ENCODE peak calls at places on chromosome 15, in six cellular contexts. G is neuronal stem cell, B is IMR-90, X is H9, F is SK-N-SH, M is MM.1S. L is an unnamed sample.

GRCh38 chr15:41513282-41514227 is at the start of gene LTK:
- DNase-seq in F (peak; percentile 75), G (peak; percentile 38), M (no peak), X (peak; percentile 73), B (no peak), L (no peak)

GRCh38 chr15:101804375-101804774 is 1.1 kb downstream of the OR4F6 start:
- DNase-seq in X (no peak), M (no peak), F (no peak), G (no peak), B (no peak), L (no peak)

GRCh38 chr15:55514414-55514850 is 6.4 kb upstream of the DNAAF4 start:
- DNase-seq in M (no peak), F (no peak), B (no peak), G (no peak), X (no peak), L (no peak)

GRCh38 chr15:52328680-52329079 is 33.1 kb upstream of the MYO5C start:
- DNase-seq in G (no peak), X (no peak), F (no peak), B (no peak), M (no peak), L (no peak)

GRCh38 chr15:81029416-81030367 is 29.0 kb downstream of the TLNRD1 start:
- DNase-seq in M (no peak), X (no peak), B (peak; percentile 31), G (no peak), F (no peak), L (no peak)

GRCh38 chr15:75921732-75922703 is 18.3 kb downstream of the FBXO22 start:
- DNase-seq in F (no peak), M (no peak), B (peak; percentile 83), X (no peak), G (no peak), L (peak; percentile 12)

GRCh38 chr15:100818927-100819326 is 60.7 kb upstream of the ALDH1A3 start:
- DNase-seq in X (no peak), G (no peak), B (peak; percentile 72), M (no peak), F (peak; percentile 65), L (no peak)

GRCh38 chr15:89822951-89823701 is 8.5 kb upstream of the ANPEP start:
- DNase-seq in M (no peak), F (peak; percentile 74), G (no peak), B (peak; percentile 18), X (peak; percentile 28), L (no peak)

GRCh38 chr15:98439523-98439942 is 208.8 kb upstream of the IGF1R start:
- DNase-seq in G (no peak), M (no peak), F (no peak), X (no peak), B (no peak), L (no peak)

GRCh38 chr15:68435966-68436365 is 4.0 kb upstream of the ITGA11 start:
- DNase-seq in B (no peak), M (no peak), G (no peak), X (peak; percentile 8), F (no peak), L (no peak)

GRCh38 chr15:92014461-92015030 is 161.0 kb downstream of the SLCO3A1 start:
- DNase-seq in X (no peak), M (no peak), F (no peak), B (no peak), G (no peak), L (peak; percentile 39)

GRCh38 chr15:40853241-40853890 is 9.5 kb downstream of the SPINT1 start:
- DNase-seq in M (no peak), G (no peak), F (no peak), X (no peak), B (no peak), L (no peak)

GRCh38 chr15:62124176-62124952 is 40.7 kb downstream of the C2CD4B start:
- DNase-seq in G (no peak), B (peak; percentile 20), F (no peak), X (no peak), M (no peak), L (no peak)

GRCh38 chr15:84598993-84599392 is 1.8 kb upstream of the ZSCAN2 start:
- DNase-seq in M (peak; percentile 38), B (peak; percentile 66), G (no peak), F (peak; percentile 77), X (peak; percentile 64), L (no peak)

GRCh38 chr15:75696303-75696657 is 16.4 kb downstream of the CSPG4 start:
- DNase-seq in G (no peak), B (no peak), M (no peak), F (no peak), X (no peak), L (no peak)

GRCh38 chr15:89068325-89068784 is 19.9 kb upstream of the ABHD2 start:
- DNase-seq in F (no peak), M (no peak), G (no peak), X (no peak), B (peak; percentile 98), L (no peak)

GRCh38 chr15:46354443-46354842 is 719.6 kb downstream of the SQOR start:
- DNase-seq in X (peak; percentile 50), F (no peak), G (no peak), M (no peak), B (no peak), L (no peak)

GRCh38 chr15:75159244-75159643 is 42.4 kb upstream of the C15orf39 start:
- DNase-seq in M (no peak), G (no peak), X (no peak), B (no peak), F (no peak), L (no peak)

GRCh38 chr15:19987389-19988048 is 554.1 kb downstream of the GOLGA6L6 start:
- DNase-seq in B (no peak), M (no peak), F (peak; percentile 56), X (peak; percentile 25), G (no peak), L (no peak)

GRCh38 chr15:39554746-39555387 is 26.0 kb upstream of the THBS1 start:
- DNase-seq in G (no peak), X (no peak), M (peak; percentile 36), B (no peak), F (no peak), L (no peak)

GRCh38 chr15:28192772-28193171 is 93.7 kb upstream of the OCA2 start:
- DNase-seq in B (no peak), M (no peak), G (no peak), X (no peak), F (no peak), L (no peak)

GRCh38 chr15:51341366-51342248 is at the start of gene GLDN:
- DNase-seq in M (no peak), B (peak; percentile 2), F (peak; percentile 80), G (peak; percentile 20), X (peak; percentile 52), L (no peak)

GRCh38 chr15:90637693-90638092 is 79.5 kb upstream of the BLM start:
- DNase-seq in X (no peak), M (no peak), F (peak; percentile 87), G (no peak), B (no peak), L (no peak)

GRCh38 chr15:76991741-76992645 is 2.9 kb upstream of the PSTPIP1 start:
- DNase-seq in B (no peak), G (no peak), X (peak; percentile 21), F (peak; percentile 3), M (no peak), L (no peak)

GRCh38 chr15:43132830-43133428 is 457 bp upstream of the TMEM62 start:
- DNase-seq in F (peak; percentile 21), X (no peak), G (no peak), M (no peak), B (no peak), L (no peak)

DNA sequence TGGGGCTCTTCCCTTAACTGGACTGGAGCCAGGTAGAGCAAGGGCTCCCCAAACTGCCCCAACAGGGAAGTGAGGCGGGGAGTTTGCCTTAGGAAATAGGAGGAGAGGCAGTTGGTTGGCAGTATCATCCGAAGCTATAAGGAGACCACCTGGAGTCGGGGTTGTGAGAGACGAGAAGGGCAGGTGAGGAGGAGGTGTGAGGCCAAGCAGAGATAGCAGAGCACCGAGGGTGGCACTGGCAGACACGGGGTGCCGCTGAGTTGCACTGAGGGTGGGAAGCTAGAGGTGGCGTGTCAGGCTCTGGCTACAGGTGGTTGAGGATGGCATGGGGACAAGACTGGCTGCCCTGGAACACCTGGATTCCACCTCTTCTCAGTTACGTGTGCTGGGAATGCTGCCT is 17.2 kb downstream of the RASGRF1 start:
- DNase-seq in G (no peak), M (no peak), X (no peak), F (no peak), B (no peak), L (no peak)
- H3K9ac ChIP-seq in G (no peak overlapping the region), M (no peak overlapping the region), X (no peak overlapping the region), F (no peak overlapping the region), B (no peak overlapping the region), L (no peak overlapping the region)

DNA sequence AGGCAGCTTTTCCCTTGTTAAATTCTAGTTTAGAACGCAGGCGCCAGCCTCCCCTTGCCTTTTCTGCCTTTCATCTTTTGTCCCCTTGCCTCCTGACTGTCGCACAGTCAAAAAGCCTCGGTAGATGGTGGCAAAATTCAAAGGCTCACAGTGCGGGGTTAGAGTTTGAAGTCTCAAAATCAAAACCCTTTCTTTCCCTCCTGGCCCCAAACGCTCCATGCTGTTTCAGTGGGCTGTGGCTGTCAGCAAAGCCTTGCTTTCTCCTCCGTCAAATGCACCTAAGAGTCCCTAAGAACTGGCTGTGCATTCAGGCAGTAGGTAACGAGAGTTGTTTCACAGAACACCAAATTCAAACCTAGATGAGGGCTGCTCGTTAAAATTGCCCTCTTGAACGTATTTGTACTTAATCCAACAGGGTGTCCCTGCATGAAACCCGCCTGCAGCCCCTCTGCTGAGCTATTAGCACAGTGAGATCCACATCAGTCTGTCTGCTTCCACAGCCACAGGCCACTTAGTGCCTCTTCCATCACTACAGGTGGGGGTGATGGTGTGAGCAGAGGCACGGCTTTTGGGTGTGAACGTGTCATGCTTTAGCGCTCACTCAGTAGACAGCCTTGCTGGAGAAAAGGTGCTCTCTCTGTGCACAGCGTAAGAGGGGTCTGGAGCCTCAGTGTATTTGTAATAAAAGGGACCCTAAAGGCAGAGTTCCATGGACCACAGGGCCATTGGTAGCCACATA is 120.5 kb downstream of the ATP10A start:
- DNase-seq in X (no peak), G (no peak), F (no peak), M (no peak), B (no peak), L (no peak)
- H3K9ac ChIP-seq in X (no peak overlapping the region), G (no peak overlapping the region), F (no peak overlapping the region), M (no peak overlapping the region), B (no peak overlapping the region), L (no peak overlapping the region)

GRCh38 chr15:78944202-78944625 is 632 bp downstream of the CTSH start:
- DNase-seq in B (no peak), G (no peak), M (no peak), F (no peak), X (no peak), L (no peak)
- H3K9ac ChIP-seq in B (peak overlapping the region; percentile 11), G (no peak overlapping the region), M (peak overlapping the region; percentile 37), F (peak overlapping the region; percentile 51), X (no peak overlapping the region), L (no peak overlapping the region)

GRCh38 chr15:57560976-57561711 is 30.6 kb upstream of the MYZAP start:
- DNase-seq in B (peak; percentile 65), F (peak; percentile 73), G (peak; percentile 66), M (peak; percentile 70), X (peak; percentile 69), L (no peak)
- H3K9ac ChIP-seq in B (no peak overlapping the region), F (no peak overlapping the region), G (no peak overlapping the region), M (no peak overlapping the region), X (no peak overlapping the region), L (no peak overlapping the region)

GRCh38 chr15:66151809-66152208 is 101.7 kb downstream of the MEGF11 start:
- DNase-seq in B (no peak), G (no peak), M (no peak), X (peak; percentile 78), F (peak; percentile 50), L (no peak)
- H3K9ac ChIP-seq in B (no peak overlapping the region), G (no peak overlapping the region), M (no peak overlapping the region), X (no peak overlapping the region), F (no peak overlapping the region), L (no peak overlapping the region)